ENCODE peak calls at places on chromosomes 13 and 19, in eight cellular contexts. E, A, H, F, W, G, P and Z are unnamed samples.

GRCh38 chr19:48795855-48796142 is 15.0 kb downstream of the BCAT2 start:
- DNase-seq in E (no peak), A (no peak), P (no peak), W (peak; percentile 61), F (no peak), H (no peak), G (no peak), Z (no peak)

GRCh38 chr19:51372649-51373504 is at the start of gene NKG7:
- DNase-seq in W (no peak), H (peak; percentile 32), P (no peak), A (no peak), G (no peak), F (no peak), E (no peak), Z (no peak)

GRCh38 chr13:51643882-51644281 is 59.6 kb downstream of the WDFY2 start:
- DNase-seq in A (no peak), H (no peak), P (peak; percentile 86), W (no peak), G (peak; percentile 47), E (peak; percentile 89), F (no peak), Z (no peak)

GRCh38 chr19:39542198-39542597 is 2.2 kb upstream of the EID2 start:
- DNase-seq in W (no peak), G (no peak), F (no peak), H (no peak), P (peak; percentile 20), E (no peak), A (no peak), Z (no peak)

GRCh38 chr13:113203507-113204377 is 4.7 kb downstream of the PCID2 start:
- DNase-seq in W (peak; percentile 53), P (no peak), G (no peak), H (peak; percentile 13), A (no peak), F (no peak), E (no peak), Z (no peak)

GRCh38 chr13:30107536-30108136 is 199.7 kb downstream of the KATNAL1 start:
- DNase-seq in E (no peak), A (no peak), G (peak; percentile 8), W (no peak), P (peak; percentile 82), H (no peak), F (no peak), Z (no peak)

GRCh38 chr13:113057084-113057483 is 48.5 kb upstream of the F7 start:
- DNase-seq in G (no peak), A (no peak), H (no peak), P (no peak), E (no peak), F (no peak), W (peak; percentile 1), Z (no peak)

GRCh38 chr13:113374511-113375175 is 10.7 kb upstream of the GRTP1 start:
- DNase-seq in H (no peak), G (no peak), E (no peak), A (no peak), P (no peak), W (no peak), F (no peak), Z (no peak)

GRCh38 chr19:53132231-53132991 is at the start of gene ZNF415:
- DNase-seq in F (peak; percentile 83), G (no peak), P (peak; percentile 67), W (peak; percentile 87), H (peak; percentile 91), E (peak; percentile 10), A (peak; percentile 88), Z (peak; percentile 62)

GRCh38 chr19:48963371-48964204 is 1.5 kb upstream of the FTL start:
- DNase-seq in G (peak; percentile 92), A (peak; percentile 47), W (peak; percentile 78), E (no peak), H (peak; percentile 76), P (peak; percentile 68), F (peak; percentile 63), Z (peak; percentile 55)

GRCh38 chr19:35755550-35756371 is 1.1 kb downstream of the HSPB6 start:
- DNase-seq in W (peak; percentile 93), H (peak; percentile 55), F (no peak), P (peak; percentile 55), E (no peak), A (peak; percentile 38), G (no peak), Z (no peak)

GRCh38 chr19:44111910-44112463 is 1.2 kb upstream of the ZNF225 start:
- DNase-seq in F (no peak), H (peak; percentile 9), A (no peak), G (no peak), P (peak; percentile 84), E (peak; percentile 53), W (no peak), Z (no peak)

GRCh38 chr13:93534181-93534700 is 307.6 kb downstream of the GPC6 start:
- DNase-seq in W (no peak), P (no peak), F (no peak), E (no peak), G (no peak), A (no peak), H (no peak), Z (no peak)

GRCh38 chr19:45385392-45386221 is 15.2 kb upstream of the ERCC2 start:
- DNase-seq in G (no peak), A (no peak), H (no peak), F (no peak), E (no peak), P (no peak), W (no peak), Z (no peak)

GRCh38 chr13:35630551-35631275 is 154.2 kb upstream of the MAB21L1 start:
- DNase-seq in G (peak; percentile 61), F (no peak), E (peak; percentile 56), H (peak; percentile 11), P (peak; percentile 64), W (no peak), A (peak; percentile 16), Z (no peak)

GRCh38 chr13:51202477-51203046 is 19.6 kb upstream of the FAM124A start:
- DNase-seq in P (no peak), H (no peak), E (no peak), W (no peak), A (no peak), G (no peak), F (no peak), Z (no peak)

GRCh38 chr19:13825489-13826475 is 30.5 kb downstream of the ZSWIM4 start:
- DNase-seq in P (peak; percentile 63), E (no peak), W (no peak), A (no peak), G (peak; percentile 53), F (no peak), H (no peak), Z (no peak)

GRCh38 chr19:47142779-47143178 is 12.1 kb downstream of the SAE1 start:
- DNase-seq in G (no peak), A (no peak), H (no peak), P (peak; percentile 46), E (no peak), W (no peak), F (no peak), Z (no peak)
- TF ChIP-seq CTCF in G (no peak), A (no peak), H (no peak), P (no peak), E (no peak), W (no peak), F (no peak), Z (no peak)

DNA sequence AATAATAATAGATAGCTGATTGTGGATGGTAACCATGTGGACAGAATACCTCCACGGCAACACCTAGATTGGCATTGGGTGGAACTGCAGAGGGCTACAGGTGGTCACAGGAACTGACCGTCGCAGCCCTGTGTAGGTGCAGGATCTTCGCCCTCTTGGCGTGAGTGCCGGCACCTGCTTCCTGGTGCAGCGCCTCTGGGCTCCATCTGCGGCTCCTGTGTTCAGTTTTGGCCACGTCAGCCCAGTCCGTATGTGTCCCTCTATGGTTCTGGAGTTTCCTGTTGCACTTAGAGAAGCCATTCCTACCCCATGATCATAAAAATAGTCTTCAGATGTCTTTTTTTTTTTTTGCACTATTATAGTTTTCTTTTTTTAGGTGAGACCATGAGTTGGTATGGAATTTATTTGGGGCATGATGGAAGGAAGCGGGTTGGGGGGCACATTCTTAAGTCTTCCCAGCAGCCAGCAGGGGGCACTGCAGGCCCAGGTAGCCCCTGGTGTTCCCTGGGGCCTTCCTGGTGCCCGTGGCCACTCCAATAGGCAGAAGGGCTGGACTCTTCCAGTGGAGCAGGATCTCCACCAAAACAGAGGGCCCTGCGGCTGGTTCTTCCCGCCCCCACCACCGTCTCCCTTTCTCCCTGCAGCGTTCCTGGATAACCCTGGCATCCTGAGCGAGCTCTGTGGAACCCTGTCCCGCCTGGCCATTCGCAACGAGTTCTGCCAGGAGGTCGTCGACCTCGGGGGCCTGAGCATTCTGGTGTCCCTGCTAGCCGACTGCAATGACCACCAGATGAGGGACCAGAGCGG is 10.1 kb upstream of the SLC25A42 start:
- DNase-seq in W (peak; percentile 71), A (peak; percentile 37), G (peak; percentile 57), H (peak; percentile 52), E (no peak), P (peak; percentile 45), F (no peak), Z (peak; percentile 48)
- TF ChIP-seq CTCF in W (peak; percentile 75), A (peak; percentile 61), G (peak; percentile 54), H (peak; percentile 64), E (peak; percentile 69), P (peak; percentile 56), F (peak; percentile 51), Z (no peak)

GRCh38 chr13:48643159-48643558 is 10.6 kb upstream of the CYSLTR2 start:
- DNase-seq in H (no peak), F (no peak), G (no peak), E (no peak), A (no peak), W (no peak), P (no peak), Z (no peak)
- TF ChIP-seq CTCF in H (no peak), F (no peak), G (no peak), E (no peak), A (no peak), W (no peak), P (no peak), Z (no peak)

DNA sequence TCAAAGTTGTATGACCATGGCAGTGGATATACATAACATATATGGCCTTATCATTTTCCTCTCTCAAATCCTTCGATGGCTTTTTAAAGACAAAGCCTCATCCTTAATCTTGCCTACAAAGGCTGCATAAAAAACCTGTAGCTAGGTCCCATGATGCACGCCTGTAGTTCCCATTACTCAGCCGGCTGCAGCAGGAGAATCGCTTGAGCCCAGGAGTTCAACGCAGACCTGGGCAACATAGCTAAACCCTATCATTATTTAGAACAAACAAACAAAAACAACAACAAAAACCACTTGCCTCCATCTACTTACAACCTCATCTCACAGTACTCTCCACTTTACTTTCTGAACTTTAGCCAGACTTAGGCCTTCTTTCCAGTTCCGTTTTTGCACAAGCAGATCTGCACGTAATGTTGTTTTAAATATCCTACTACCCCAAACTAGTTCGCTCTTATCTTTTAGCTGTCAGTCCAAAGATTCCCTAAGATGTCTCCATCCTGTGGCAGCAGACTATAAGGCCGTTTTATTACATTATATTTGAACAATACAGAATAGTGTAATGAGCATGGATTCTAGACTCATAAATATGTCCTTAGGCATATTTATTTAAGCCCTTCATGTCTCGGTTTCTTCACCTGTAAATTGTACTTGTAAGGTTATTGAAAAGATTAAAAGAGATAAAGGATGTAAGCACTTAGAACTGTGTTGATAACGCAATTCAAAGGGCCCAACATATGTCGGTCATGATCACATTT is 969 bp upstream of the POMP start:
- DNase-seq in P (peak; percentile 16), F (no peak), G (peak; percentile 11), W (no peak), E (no peak), A (no peak), H (no peak), Z (no peak)
- TF ChIP-seq CTCF in P (peak; percentile 15), F (no peak), G (no peak), W (no peak), E (no peak), A (no peak), H (no peak), Z (no peak)

GRCh38 chr19:50008532-50008931 is 16.6 kb downstream of the VRK3 start:
- DNase-seq in F (no peak), H (no peak), G (peak; percentile 33), E (no peak), W (no peak), P (no peak), A (no peak), Z (no peak)
- TF ChIP-seq CTCF in F (no peak), H (no peak), G (peak; percentile 29), E (peak; percentile 22), W (no peak), P (no peak), A (no peak), Z (no peak)